ENCODE peak calls at places on chromosome 3, in eight cellular contexts. D is NCI-H2227 treated with DMSO at 0.1 percent for 48 hours; I is HCEC 1CT; T is upper lobe of right lung; L is activated T-helper 1 cell treated with Interleukin-2 at 50 U/mL for 16 hours; N is omental fat pad; H is NCI-H345; M is activated naive CD8-positive, alpha-beta T cell treated with anti-CD3 and anti-CD28 coated beads, Interleukin-2, amount 50 U/mL, for 16 hours. X is an unnamed sample.

GRCh38 chr3:141060287-141060686 is 9.1 kb downstream of the SPSB4 start:
- DNase-seq in M (no peak), L (no peak), N (no peak), T (no peak), H (no peak), I (no peak), D (no peak), X (no peak)

GRCh38 chr3:131338948-131339640 is 42.5 kb upstream of the NUDT16 start:
- DNase-seq in N (no peak), H (no peak), T (no peak), L (no peak), I (peak), M (no peak), D (no peak), X (no peak)

GRCh38 chr3:127824151-127824825 is 2.0 kb upstream of the MGLL start:
- DNase-seq in N (no peak), D (no peak), L (no peak), I (no peak), M (no peak), T (no peak), H (no peak), X (no peak)

GRCh38 chr3:26247669-26248068 is 374.9 kb upstream of the LRRC3B start:
- DNase-seq in I (no peak), N (no peak), T (no peak), H (no peak), L (no peak), D (no peak), M (no peak), X (no peak)

GRCh38 chr3:70973558-70973957 is 610.0 kb downstream of the FOXP1 start:
- DNase-seq in N (no peak), D (no peak), T (no peak), I (peak), H (no peak), L (no peak), M (no peak), X (no peak)

GRCh38 chr3:70000563-70001081 is 1.1 kb downstream of the SAMMSON start:
- DNase-seq in H (peak), I (no peak), L (no peak), D (peak), T (no peak), M (no peak), N (no peak), X (no peak)

GRCh38 chr3:196215493-196215892 is 841 bp upstream of the SLC51A start:
- DNase-seq in D (no peak), T (peak), I (no peak), L (no peak), H (no peak), N (no peak), M (no peak), X (no peak)

GRCh38 chr3:150544040-150544439 is 2.3 kb downstream of the SERP1 start:
- DNase-seq in N (no peak), M (no peak), T (no peak), L (no peak), D (no peak), H (no peak), I (peak), X (no peak)

GRCh38 chr3:7651213-7651612 is 790.3 kb downstream of the GRM7 start:
- DNase-seq in H (no peak), D (no peak), T (no peak), I (no peak), M (no peak), L (no peak), N (no peak), X (no peak)

GRCh38 chr3:181292984-181293383 is 303.4 kb upstream of the DNAJC19 start:
- DNase-seq in M (no peak), T (no peak), H (no peak), L (no peak), I (peak), N (no peak), D (no peak), X (no peak)

GRCh38 chr3:56917740-56918568 is 116.2 kb upstream of the ARHGEF3 start:
- DNase-seq in L (no peak), H (peak), M (peak), T (no peak), N (no peak), D (no peak), I (no peak), X (peak)

GRCh38 chr3:11610044-11610671 is 33.6 kb downstream of the VGLL4 start:
- DNase-seq in N (no peak), D (no peak), L (no peak), I (no peak), T (no peak), M (no peak), H (no peak), X (no peak)

GRCh38 chr3:151024339-151024738 is 51.8 kb upstream of the CLRN1 start:
- DNase-seq in T (no peak), D (no peak), M (no peak), I (no peak), N (no peak), L (no peak), H (no peak), X (no peak)

GRCh38 chr3:7038394-7038793 is 177.5 kb downstream of the GRM7 start:
- DNase-seq in I (no peak), T (no peak), L (no peak), M (no peak), N (no peak), H (no peak), D (no peak), X (no peak)

GRCh38 chr3:171875923-171876412 is 32.8 kb downstream of the TMEM212 start:
- DNase-seq in H (no peak), I (peak), M (no peak), N (no peak), L (no peak), T (no peak), D (no peak), X (no peak)

GRCh38 chr3:183907911-183908331 is 23.2 kb upstream of the PARL start:
- DNase-seq in I (no peak), L (no peak), M (no peak), T (no peak), N (no peak), D (no peak), H (no peak), X (no peak)

GRCh38 chr3:40211579-40211978 is 97.9 kb upstream of the EIF1B start:
- DNase-seq in T (no peak), M (no peak), D (no peak), I (no peak), H (no peak), N (no peak), L (no peak), X (no peak)

GRCh38 chr3:117589454-117589853 is 879.9 kb downstream of the TUSC7 start:
- DNase-seq in N (no peak), M (no peak), H (peak), D (peak), L (no peak), T (no peak), I (no peak), X (peak)

X was measured in MM.1S.